ENCODE peak calls at places on chromosomes 13 and 19, in ten cellular contexts. P, J, H, V, I, Y, G, B, C and A are unnamed samples.

GRCh38 chr19:11204943-11205349 is 7.6 kb upstream of the KANK2 start:
- DNase-seq in Y (no peak), C (no peak), B (no peak), G (no peak), J (no peak), H (no peak), I (no peak), P (no peak), V (no peak), A (no peak)

GRCh38 chr19:7901337-7901736 is 2.3 kb upstream of the MAP2K7 start:
- DNase-seq in J (no peak), V (no peak), H (no peak), B (no peak), I (no peak), P (no peak), G (no peak), C (no peak), Y (no peak), A (no peak)

GRCh38 chr13:74243637-74244526 is 109.7 kb upstream of the KLF12 start:
- DNase-seq in Y (no peak), H (no peak), B (peak), G (no peak), I (no peak), J (no peak), C (peak), P (peak), V (peak), A (no peak)

GRCh38 chr19:40443930-40444180 is 280 bp downstream of the SERTAD3 start:
- DNase-seq in J (peak), C (no peak), H (no peak), Y (no peak), I (no peak), B (peak), V (peak), P (no peak), G (no peak), A (no peak)

GRCh38 chr19:43778651-43779050 is 2.1 kb downstream of the KCNN4 start:
- DNase-seq in H (no peak), P (no peak), I (no peak), B (no peak), V (no peak), Y (no peak), G (no peak), C (no peak), J (no peak), A (no peak)

GRCh38 chr13:41827507-41828213 is 133.2 kb downstream of the VWA8 start:
- DNase-seq in I (no peak), B (peak), G (no peak), Y (no peak), C (peak), J (peak), P (peak), H (no peak), V (peak), A (no peak)

GRCh38 chr13:65959305-65959704 is 1270.8 kb downstream of the PCDH9 start:
- DNase-seq in H (no peak), G (no peak), C (no peak), B (peak), J (no peak), I (no peak), V (no peak), Y (no peak), P (no peak), A (no peak)

GRCh38 chr13:52845766-52846566 is 2.5 kb downstream of the PCDH8 start:
- DNase-seq in G (no peak), P (peak), J (no peak), V (peak), Y (no peak), I (peak), C (peak), B (no peak), H (no peak), A (peak)

GRCh38 chr19:10007811-10008211 is 2.5 kb downstream of the COL5A3 start:
- DNase-seq in J (no peak), B (peak), G (no peak), Y (peak), C (peak), V (peak), H (no peak), I (no peak), P (peak), A (no peak)

GRCh38 chr19:51743405-51743804 is 8.3 kb downstream of the FPR1 start:
- DNase-seq in C (no peak), G (no peak), H (no peak), Y (no peak), V (peak), P (no peak), B (no peak), I (no peak), J (no peak), A (no peak)

GRCh38 chr19:49691243-49692101 is 556 bp downstream of the CPT1C start:
- DNase-seq in G (no peak), H (no peak), V (peak), C (peak), I (peak), Y (no peak), J (no peak), P (peak), B (peak), A (no peak)

GRCh38 chr19:42396248-42396541 is 6.1 kb upstream of the CNFN start:
- DNase-seq in H (no peak), P (peak), Y (no peak), V (no peak), C (no peak), B (no peak), G (no peak), I (no peak), J (no peak), A (no peak)

GRCh38 chr13:76795701-76796695 is 90.2 kb downstream of the KCTD12 start:
- DNase-seq in V (peak), I (no peak), Y (no peak), G (no peak), H (no peak), B (peak), P (no peak), J (no peak), C (no peak), A (no peak)

GRCh38 chr13:32737111-32737571 is 150.9 kb downstream of the PDS5B start:
- DNase-seq in J (no peak), I (no peak), Y (no peak), G (no peak), B (peak), V (peak), H (no peak), P (peak), C (no peak), A (no peak)

GRCh38 chr19:23071087-23071511 is 45.7 kb upstream of the ZNF730 start:
- DNase-seq in I (no peak), V (peak), P (peak), H (no peak), C (peak), B (peak), J (no peak), G (peak), Y (no peak), A (no peak)

GRCh38 chr13:80753951-80754350 is 413.0 kb upstream of the SPRY2 start:
- DNase-seq in H (no peak), Y (no peak), V (peak), B (no peak), J (no peak), C (no peak), G (no peak), P (no peak), I (no peak), A (no peak)

GRCh38 chr13:59689057-59689456 is 474.7 kb downstream of the DIAPH3 start:
- DNase-seq in B (no peak), Y (no peak), G (no peak), H (no peak), I (no peak), P (no peak), J (no peak), V (peak), C (no peak), A (no peak)

GRCh38 chr13:99124695-99125334 is 75.8 kb upstream of the UBAC2 start:
- DNase-seq in Y (no peak), I (no peak), G (no peak), H (no peak), V (peak), B (peak), J (peak), P (peak), C (peak), A (no peak)

GRCh38 chr13:83350569-83350968 is 531.7 kb downstream of the SLITRK1 start:
- DNase-seq in Y (no peak), I (no peak), B (peak), P (peak), G (no peak), V (peak), H (no peak), J (no peak), C (peak), A (no peak)

GRCh38 chr19:6412111-6412999 is 12.3 kb downstream of the KHSRP start:
- DNase-seq in H (peak), P (peak), Y (no peak), G (no peak), V (peak), J (no peak), B (no peak), I (no peak), C (no peak), A (no peak)
- TF ChIP-seq CTCF in H (no peak), P (peak), Y (peak), G (no peak), V (peak), J (peak), B (peak), I (peak), C (peak), A (peak)

GRCh38 chr13:34764246-34764645 is 177.8 kb upstream of the NBEA start:
- DNase-seq in V (no peak), P (no peak), H (no peak), G (no peak), B (no peak), I (no peak), Y (no peak), J (no peak), C (no peak), A (no peak)
- TF ChIP-seq CTCF in V (no peak), P (no peak), H (no peak), G (no peak), B (no peak), I (no peak), Y (no peak), J (no peak), C (no peak), A (no peak)

GRCh38 chr19:38684862-38685665 is 37.6 kb downstream of the ACTN4 start:
- DNase-seq in Y (no peak), B (no peak), G (no peak), P (no peak), C (no peak), I (no peak), V (no peak), H (no peak), J (no peak), A (no peak)

GRCh38 chr19:38684078-38684861 is 36.8 kb downstream of the ACTN4 start:
- DNase-seq in G (peak), I (no peak), Y (peak), P (peak), V (peak), H (peak), J (peak), B (peak), C (peak), A (peak)

GRCh38 chr19:38685666-38686529 is 38.4 kb downstream of the ACTN4 start:
- DNase-seq in I (no peak), V (peak), C (no peak), Y (no peak), G (no peak), P (peak), B (peak), J (peak), H (no peak), A (no peak)

GRCh38 chr19:38687837-38688378 is 40.5 kb downstream of the ACTN4 start:
- DNase-seq in H (no peak), I (no peak), Y (no peak), G (no peak), J (no peak), P (no peak), V (no peak), B (no peak), C (no peak), A (no peak)

DNA sequence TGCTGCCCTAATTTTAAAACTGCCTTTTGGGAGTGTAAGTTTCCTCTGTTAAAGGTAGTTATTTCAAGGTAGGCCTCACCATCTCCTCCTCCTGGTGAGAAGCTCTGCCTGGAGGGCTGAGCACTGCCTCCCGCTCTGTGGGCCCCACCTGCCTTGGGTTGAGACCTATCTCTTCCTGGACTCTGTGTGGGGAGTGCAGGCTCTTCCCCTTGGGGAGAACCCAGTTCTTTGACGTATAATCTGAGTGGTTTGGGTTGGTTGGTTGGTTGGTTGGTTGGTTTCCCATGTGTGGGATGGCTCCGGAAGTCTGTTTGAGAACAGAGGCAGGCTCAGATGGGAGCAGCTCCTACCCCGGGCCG is 39.1 kb downstream of the ACTN4 start:
- DNase-seq in B (no peak), P (no peak), I (no peak), H (no peak), V (no peak), G (no peak), Y (no peak), C (no peak), J (no peak), A (no peak)
- TF ChIP-seq CTCF in B (no peak), P (no peak), I (no peak), H (no peak), V (no peak), G (no peak), Y (no peak), C (no peak), J (no peak), A (no peak)

DNA sequence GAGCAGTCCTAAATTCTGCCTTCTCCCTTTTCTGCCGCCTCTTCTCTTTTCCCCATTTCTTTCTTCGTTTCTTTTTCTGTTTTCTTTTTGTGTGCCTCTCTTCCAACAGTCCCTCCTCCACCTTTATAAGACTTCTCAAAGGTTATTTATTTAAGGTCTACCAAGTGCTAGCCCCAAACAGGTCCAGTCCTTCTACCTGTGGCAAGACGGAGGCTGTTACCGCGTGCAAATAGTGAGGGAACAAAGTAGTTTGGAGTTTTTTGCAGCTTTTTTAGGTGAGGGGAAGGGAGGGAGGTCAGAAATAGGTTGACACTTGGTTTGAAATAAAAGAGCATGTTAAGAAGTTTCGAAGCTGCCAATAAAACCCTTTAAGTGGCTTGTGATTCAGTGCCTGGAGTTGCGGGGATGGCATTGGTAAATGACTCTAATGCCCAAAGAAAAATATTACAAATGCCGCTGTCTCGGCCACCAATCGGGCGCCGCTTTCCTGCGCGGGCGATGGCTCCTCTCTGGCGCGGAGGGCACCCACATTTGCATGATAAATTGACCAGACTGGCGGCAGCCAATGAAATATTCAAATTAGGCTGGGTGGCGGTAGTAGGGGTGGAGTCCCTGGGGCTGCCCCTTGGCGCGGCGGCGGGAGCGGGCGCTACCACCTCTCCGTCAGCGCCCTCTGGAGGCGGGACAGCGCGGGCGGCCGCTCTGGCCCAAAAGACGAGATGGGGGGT is 7.5 kb upstream of the TSHZ3 start:
- DNase-seq in H (no peak), J (no peak), B (no peak), C (no peak), I (no peak), P (no peak), Y (no peak), V (no peak), G (no peak), A (peak)
- TF ChIP-seq CTCF in H (no peak), J (no peak), B (peak), C (no peak), I (peak), P (peak), Y (peak), V (peak), G (no peak), A (no peak)

DNA sequence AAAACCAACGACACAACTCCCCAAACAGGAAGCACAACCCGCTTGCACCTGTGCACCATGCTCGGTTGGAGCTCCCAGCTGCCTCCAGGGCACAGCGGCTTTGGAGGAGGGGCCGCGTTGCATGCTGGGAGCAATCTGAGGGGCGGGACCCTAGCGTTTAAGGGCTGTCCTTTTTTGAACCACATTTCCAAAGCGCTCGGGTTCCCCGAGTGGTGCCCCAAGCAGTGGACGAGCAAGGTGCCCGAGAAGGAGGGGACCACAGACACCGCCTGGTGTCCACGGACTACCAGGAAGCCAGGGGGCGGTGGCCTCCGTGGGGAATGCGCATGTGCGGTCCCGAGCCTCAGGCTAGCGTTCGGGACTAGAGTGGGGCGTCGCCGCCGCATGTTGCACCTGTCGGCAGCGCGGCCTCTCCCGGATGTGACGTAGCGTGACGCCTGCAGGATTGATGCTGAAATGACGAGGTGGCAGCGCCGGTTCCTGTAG is 11.9 kb upstream of the ZNF57 start:
- DNase-seq in V (no peak), I (no peak), P (no peak), B (peak), H (no peak), G (peak), J (no peak), Y (peak), C (no peak), A (peak)
- TF ChIP-seq CTCF in V (no peak), I (no peak), P (no peak), B (no peak), H (no peak), G (no peak), J (no peak), Y (no peak), C (no peak), A (no peak)

GRCh38 chr19:13100871-13101589 is 1.6 kb downstream of the LYL1 start:
- DNase-seq in I (no peak), P (no peak), G (no peak), Y (no peak), B (no peak), V (no peak), J (no peak), H (no peak), C (no peak), A (no peak)
- TF ChIP-seq CTCF in I (peak), P (peak), G (no peak), Y (no peak), B (peak), V (peak), J (no peak), H (no peak), C (no peak), A (no peak)

DNA sequence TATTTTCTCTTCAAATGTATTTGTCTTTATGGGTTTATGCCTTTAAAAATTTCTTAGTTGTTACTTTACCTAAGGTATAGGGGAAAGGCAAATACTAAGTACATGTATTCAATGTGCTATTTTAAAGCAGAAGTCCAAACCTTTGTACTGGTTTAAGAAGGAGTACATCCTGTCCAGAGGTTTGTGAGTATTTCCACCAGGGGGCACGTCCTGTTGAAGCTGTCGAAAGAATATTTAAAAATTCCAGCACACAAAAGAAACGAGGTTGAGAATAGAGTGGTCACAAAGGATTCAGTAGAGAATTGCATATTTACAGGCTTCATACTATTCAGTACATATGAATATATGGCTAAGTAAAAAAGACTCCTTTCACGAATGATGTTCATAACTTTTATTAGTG is 59.8 kb downstream of the URI1 start:
- DNase-seq in V (peak), H (no peak), P (peak), Y (no peak), C (no peak), G (no peak), B (no peak), J (no peak), I (no peak), A (no peak)
- TF ChIP-seq CTCF in V (peak), H (no peak), P (peak), Y (no peak), C (no peak), G (no peak), B (no peak), J (no peak), I (no peak), A (no peak)

DNA sequence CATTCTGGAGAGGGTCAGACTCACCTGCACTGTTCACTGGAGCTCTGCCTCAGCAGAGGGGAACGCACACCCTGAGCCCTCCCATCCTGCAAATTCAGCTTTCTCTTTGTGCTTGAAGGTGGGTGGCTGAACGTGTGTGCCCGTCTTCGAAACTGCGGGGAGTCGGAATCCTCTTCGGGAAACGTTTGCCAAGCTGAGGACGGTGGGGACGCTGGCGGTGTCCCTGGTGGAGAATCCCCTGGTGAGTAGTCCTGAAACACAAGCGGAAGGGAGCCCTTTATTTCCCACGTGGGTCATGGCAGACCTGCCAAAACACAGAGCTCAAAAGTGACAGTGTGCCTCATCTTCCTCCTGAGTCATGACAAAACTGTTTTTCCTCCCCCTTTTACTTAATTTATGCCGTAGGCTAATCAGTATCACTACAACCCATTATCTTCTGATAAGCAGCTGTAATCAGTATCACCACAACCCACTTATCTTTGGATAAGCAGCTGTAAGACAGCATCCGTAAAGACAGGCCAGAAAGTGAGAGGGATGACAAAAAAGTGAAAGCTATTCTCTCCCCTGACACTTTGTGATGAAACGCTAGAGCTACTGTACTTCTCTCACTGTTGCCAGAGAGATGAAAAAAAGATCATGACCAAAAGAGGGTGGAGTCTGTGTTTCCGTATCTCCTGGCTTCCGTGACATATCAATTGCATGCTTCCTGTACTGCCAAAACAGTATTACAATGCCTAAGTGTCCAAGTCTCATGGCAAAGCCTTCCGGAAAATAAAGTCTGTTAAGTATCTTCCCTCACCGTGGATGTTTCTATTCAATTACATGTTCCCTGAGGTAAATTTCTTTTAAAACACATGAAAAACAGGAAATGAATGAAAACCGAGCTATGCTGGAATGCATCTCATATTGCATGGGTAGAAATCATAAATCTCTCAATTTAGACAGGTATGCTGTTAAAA is 155.5 kb downstream of the TBC1D4 start:
- DNase-seq in P (peak), G (no peak), J (no peak), V (peak), Y (no peak), C (no peak), B (peak), H (no peak), I (no peak), A (no peak)
- TF ChIP-seq CTCF in P (no peak), G (no peak), J (no peak), V (no peak), Y (no peak), C (no peak), B (no peak), H (no peak), I (no peak), A (no peak)